ENCODE peak calls at places on chromosome X, in five cellular contexts. U, D, R, B and X are unnamed samples.

GRCh38 chrX:37993857-37994619 is 12.3 kb upstream of the SYTL5 start:
- DNase-seq in R (peak; percentile 0), D (no peak), U (peak; percentile 37), B (no peak), X (peak; percentile 13)

GRCh38 chrX:149949743-149950436 is 11.6 kb upstream of the EOLA2 start:
- DNase-seq in R (no peak), B (no peak), U (no peak), D (no peak), X (no peak)

GRCh38 chrX:7170903-7171302 is 22.9 kb upstream of the PUDP start:
- DNase-seq in U (no peak), R (no peak), B (no peak), D (peak; percentile 9), X (peak; percentile 8)

GRCh38 chrX:150148749-150149672 is 210.7 kb upstream of the EOLA2 start:
- DNase-seq in D (no peak), B (no peak), R (no peak), U (no peak), X (no peak)

GRCh38 chrX:151981129-151981528 is 6.7 kb upstream of the GABRE start:
- DNase-seq in B (no peak), D (no peak), U (no peak), R (no peak), X (no peak)

GRCh38 chrX:155441097-155441496 is 17.3 kb downstream of the F8A3 start:
- DNase-seq in D (no peak), U (no peak), R (no peak), B (no peak), X (no peak)

GRCh38 chrX:19683817-19684216 is 168.5 kb upstream of the MAP3K15 start:
- DNase-seq in R (peak; percentile 26), U (peak; percentile 74), B (no peak), D (no peak), X (peak; percentile 12)

GRCh38 chrX:6968231-6968630 is 179.3 kb upstream of the STS start:
- DNase-seq in D (no peak), U (no peak), B (no peak), R (no peak), X (no peak)

GRCh38 chrX:7746861-7747260 is 96.1 kb upstream of the VCX start:
- DNase-seq in B (no peak), U (no peak), R (no peak), D (no peak), X (no peak)

GRCh38 chrX:54048413-54048812 is 4.1 kb upstream of the PHF8 start:
- DNase-seq in D (no peak), U (no peak), R (no peak), B (no peak), X (no peak)

GRCh38 chrX:22520128-22520828 is 247.6 kb downstream of the CBLL2 start:
- DNase-seq in U (no peak), B (no peak), D (no peak), R (no peak), X (no peak)

GRCh38 chrX:31497086-31497485 is 425.2 kb upstream of the FTHL17 start:
- DNase-seq in R (no peak), B (no peak), U (no peak), D (no peak), X (no peak)

GRCh38 chrX:67636532-67636931 is 92.7 kb downstream of the AR start:
- DNase-seq in U (no peak), R (no peak), D (no peak), B (no peak), X (no peak)

GRCh38 chrX:153546386-153546785 is 28.9 kb downstream of the ATP2B3 start:
- DNase-seq in D (no peak), B (no peak), R (no peak), U (no peak), X (no peak)

GRCh38 chrX:118226060-118226428 is 109.4 kb upstream of the KLHL13 start:
- DNase-seq in R (no peak), B (no peak), U (no peak), D (no peak), X (no peak)

GRCh38 chrX:24423960-24424359 is 41.1 kb upstream of the PDK3 start:
- DNase-seq in U (no peak), D (no peak), R (no peak), B (no peak), X (no peak)

GRCh38 chrX:39753296-39753996 is 344.3 kb downstream of the BCOR start:
- DNase-seq in U (no peak), B (no peak), R (no peak), D (no peak), X (no peak)

GRCh38 chrX:93242897-93243296 is 430.5 kb downstream of the NAP1L3 start:
- DNase-seq in D (no peak), R (no peak), U (no peak), B (no peak), X (no peak)

GRCh38 chrX:110992611-110993010 is 103.4 kb upstream of the PAK3 start:
- DNase-seq in R (peak; percentile 0), D (no peak), U (peak; percentile 37), B (no peak), X (peak; percentile 49)

GRCh38 chrX:50430917-50431316 is 39.7 kb downstream of the DGKK start:
- DNase-seq in D (no peak), B (no peak), U (no peak), R (no peak), X (no peak)

GRCh38 chrX:131763674-131764073 is 219.8 kb downstream of the OR13H1 start:
- DNase-seq in D (no peak), B (peak; percentile 76), U (no peak), R (no peak), X (peak; percentile 83)

GRCh38 chrX:131762802-131763234 is 218.9 kb downstream of the OR13H1 start:
- DNase-seq in R (no peak), U (no peak), D (no peak), B (no peak), X (peak; percentile 70)

DNA sequence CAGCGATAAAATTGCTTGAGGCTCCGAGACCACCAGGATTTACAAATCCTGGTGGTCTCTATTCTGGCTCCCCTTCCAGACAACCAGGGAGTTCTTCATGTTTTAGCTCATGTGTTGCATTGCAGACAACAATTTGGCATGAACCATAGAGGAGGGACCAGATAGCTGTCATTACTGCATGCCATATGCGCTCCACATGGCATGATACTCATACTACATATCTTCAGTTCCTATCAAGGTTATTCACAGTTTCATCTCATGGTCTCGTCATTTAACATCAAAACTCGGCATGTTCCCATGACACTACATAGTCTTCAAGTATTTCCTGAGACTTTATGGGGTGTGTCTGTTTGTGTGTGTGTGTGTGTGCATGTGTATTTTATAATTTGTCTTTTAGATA is 220.3 kb downstream of the OR13H1 start:
- DNase-seq in R (no peak), D (no peak), B (no peak), U (no peak), X (no peak)
- H3K4me3 ChIP-seq in R (peak overlapping the region; percentile 39), D (no peak overlapping the region), B (peak overlapping the region; percentile 57), U (no peak overlapping the region), X (no peak overlapping the region)

GRCh38 chrX:119784747-119785446 is 6.5 kb downstream of the RPL39 start:
- DNase-seq in B (no peak), D (peak; percentile 2), U (peak; percentile 59), R (no peak), X (peak; percentile 42)

GRCh38 chrX:119778829-119779228 is 12.6 kb downstream of the RPL39 start:
- DNase-seq in U (no peak), B (no peak), R (no peak), D (no peak), X (no peak)

DNA sequence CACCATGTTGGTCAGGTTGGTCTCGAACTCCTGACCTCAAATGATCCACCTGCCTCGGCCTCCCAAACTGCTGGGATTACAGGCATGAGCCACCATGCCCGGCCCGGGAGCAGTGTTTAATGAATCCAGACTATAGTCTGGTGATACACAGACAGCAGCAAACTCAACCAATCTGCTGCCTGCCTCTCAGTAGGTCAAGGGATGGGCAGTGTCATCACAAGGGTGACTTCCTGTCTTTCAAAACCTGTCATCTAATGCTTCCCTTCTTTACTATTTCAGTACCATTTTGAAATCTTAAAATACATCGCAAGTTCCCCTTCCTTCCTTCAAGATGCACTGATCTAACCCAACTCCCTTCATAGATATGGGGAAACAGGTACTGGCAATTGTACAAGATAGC is 8.4 kb downstream of the RPL39 start:
- DNase-seq in B (no peak), R (no peak), D (no peak), U (no peak), X (no peak)
- H3K27ac ChIP-seq in B (no peak overlapping the region), R (no peak overlapping the region), D (no peak overlapping the region), U (no peak overlapping the region), X (no peak overlapping the region)

DNA sequence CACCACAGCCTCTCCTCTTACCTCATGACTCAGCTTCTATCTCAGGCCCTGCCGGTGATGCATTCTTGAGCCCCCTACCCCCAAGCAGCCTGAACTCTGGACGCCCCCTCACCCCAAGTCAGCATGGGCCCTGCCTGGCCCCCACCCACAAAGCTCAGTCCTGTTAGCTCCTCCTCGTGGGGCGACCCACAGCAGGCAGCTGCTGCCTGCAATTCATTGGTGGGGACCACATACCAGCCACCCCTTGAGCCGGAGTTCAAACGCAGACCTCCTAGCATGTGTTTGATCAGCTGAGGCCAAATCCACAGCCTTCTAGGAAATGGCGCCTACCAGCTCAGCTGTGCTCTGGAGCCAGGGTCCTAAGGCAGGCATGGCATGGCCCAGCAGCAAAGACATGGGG is 111.8 kb downstream of the EFNB1 start:
- DNase-seq in D (no peak), B (no peak), R (no peak), U (no peak), X (no peak)
- H3K27me3 ChIP-seq in D (no peaks in the 10 kb centered on the region), B (peaks cover 48% of the 10 kb centered on the region), R (no peaks in the 10 kb centered on the region), U (no peaks in the 10 kb centered on the region), X (no peaks in the 10 kb centered on the region)

DNA sequence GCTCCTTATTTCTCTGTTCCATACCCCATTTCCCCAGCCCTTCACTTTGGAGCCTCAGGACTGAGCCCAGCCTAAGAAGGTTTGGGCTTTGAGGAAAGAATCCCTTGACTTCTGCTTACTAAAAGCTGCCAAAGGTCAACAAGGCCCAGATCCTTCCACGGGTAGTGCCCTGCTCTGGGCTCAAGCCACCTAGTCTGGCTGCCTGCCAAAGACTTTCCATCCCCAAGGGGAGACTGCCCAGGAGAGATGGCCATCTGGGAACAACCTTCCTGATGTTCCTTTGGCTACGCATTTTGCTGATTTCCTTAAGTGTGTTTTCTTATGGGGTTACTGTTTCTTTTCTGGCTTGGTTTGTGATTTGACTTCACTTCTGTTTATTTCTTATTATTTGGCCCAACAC is 49.8 kb upstream of the NDP start:
- DNase-seq in D (no peak), U (no peak), B (no peak), R (no peak), X (no peak)
- H3K4me3 ChIP-seq in D (no peak overlapping the region), U (no peak overlapping the region), B (no peak overlapping the region), R (no peak overlapping the region), X (no peak overlapping the region)

GRCh38 chrX:30217465-30217864 is 2.1 kb downstream of the MAGEB2 start:
- DNase-seq in U (no peak), R (no peak), B (no peak), D (no peak), X (no peak)
- H3K27ac ChIP-seq in U (no peak overlapping the region), R (no peak overlapping the region), B (no peak overlapping the region), D (no peak overlapping the region), X (no peak overlapping the region)

GRCh38 chrX:46733226-46733625 is 25.7 kb downstream of the SLC9A7 start:
- DNase-seq in D (no peak), U (no peak), B (no peak), R (no peak), X (no peak)

GRCh38 chrX:46739736-46740135 is 19.2 kb downstream of the SLC9A7 start:
- DNase-seq in B (no peak), U (no peak), R (no peak), D (no peak), X (no peak)

GRCh38 chrX:46737462-46737861 is 21.5 kb downstream of the SLC9A7 start:
- DNase-seq in B (no peak), R (no peak), D (no peak), U (no peak), X (no peak)

GRCh38 chrX:46737041-46737440 is 21.9 kb downstream of the SLC9A7 start:
- DNase-seq in B (no peak), R (no peak), D (no peak), U (no peak), X (no peak)

GRCh38 chrX:46735625-46736024 is 23.3 kb downstream of the SLC9A7 start:
- DNase-seq in D (no peak), R (no peak), B (no peak), U (no peak), X (no peak)
- H3K27me3 ChIP-seq in D (no peaks in the 10 kb centered on the region), R (no peaks in the 10 kb centered on the region), B (peaks cover 10% of the 10 kb centered on the region), U (no peaks in the 10 kb centered on the region), X (no peaks in the 10 kb centered on the region)